ENCODE peak calls at places on chromosomes 16 and 17, in four cellular contexts. Y is BJ, Z is PC-9, I is ovary. H is an unnamed sample.

GRCh38 chr16:47358816-47359215 is 102.0 kb downstream of the ITFG1 start:
- DNase-seq in Z (peak; percentile 11), Y (no peak), I (no peak), H (no peak)

GRCh38 chr16:86087011-86087453 is 188.1 kb downstream of the IRF8 start:
- DNase-seq in I (no peak), Z (no peak), Y (no peak), H (no peak)

GRCh38 chr17:38730526-38731379 is 612 bp downstream of the CISD3 start:
- DNase-seq in Y (no peak), I (peak; percentile 80), Z (peak; percentile 74), H (peak; percentile 53)

GRCh38 chr17:52181842-52182241 is 23.3 kb upstream of the CA10 start:
- DNase-seq in Z (no peak), Y (no peak), I (no peak), H (no peak)

GRCh38 chr16:69057400-69058378 is 47.8 kb upstream of the HAS3 start:
- DNase-seq in Y (peak; percentile 43), Z (peak; percentile 48), I (no peak), H (peak; percentile 87)

GRCh38 chr17:75152971-75153853 is 1.1 kb downstream of the JPT1 start:
- DNase-seq in Z (peak; percentile 45), I (peak; percentile 24), Y (no peak), H (peak; percentile 24)

GRCh38 chr17:2421315-2422147 is 20.7 kb upstream of the MNT start:
- DNase-seq in Y (no peak), I (no peak), Z (peak; percentile 21), H (no peak)

GRCh38 chr17:3655766-3656165 is 12.6 kb downstream of the TAX1BP3 start:
- DNase-seq in I (no peak), Z (no peak), Y (no peak), H (no peak)

GRCh38 chr16:29974291-29975133 is 844 bp downstream of the TAOK2 start:
- DNase-seq in I (peak; percentile 57), Y (no peak), Z (peak; percentile 32), H (peak; percentile 32)

GRCh38 chr17:48878920-48879898 is 13.4 kb upstream of the ATP5MC1 start:
- DNase-seq in Z (peak; percentile 49), Y (no peak), I (peak; percentile 34), H (peak; percentile 83)

GRCh38 chr17:29591737-29592624 is 951 bp upstream of the ANKRD13B start:
- DNase-seq in I (peak; percentile 94), Z (peak; percentile 94), Y (no peak), H (peak; percentile 73)

GRCh38 chr16:28304214-28304613 is 11.9 kb downstream of the SBK1 start:
- DNase-seq in Z (peak; percentile 23), I (peak; percentile 54), Y (no peak), H (peak; percentile 61)

GRCh38 chr17:60888812-60889709 is 211.4 kb downstream of the BCAS3 start:
- DNase-seq in Y (no peak), Z (no peak), I (no peak), H (no peak)

GRCh38 chr17:17729620-17730249 is 48.5 kb downstream of the RAI1 start:
- DNase-seq in I (no peak), Z (peak; percentile 72), Y (no peak), H (no peak)

GRCh38 chr16:69927056-69927757 is 23.9 kb upstream of the CLEC18A start:
- DNase-seq in Y (no peak), Z (no peak), I (peak; percentile 83), H (peak; percentile 77)

GRCh38 chr16:85652431-85653221 is 36.1 kb downstream of the GINS2 start:
- DNase-seq in Y (no peak), I (peak; percentile 77), Z (peak; percentile 35), H (peak; percentile 33)

GRCh38 chr17:49994085-49995054 is 654 bp downstream of the DLX3 start:
- DNase-seq in Z (peak; percentile 18), I (peak; percentile 38), Y (no peak), H (no peak)

GRCh38 chr16:4792951-4793513 is 2.1 kb upstream of the SMIM22 start:
- DNase-seq in Z (no peak), I (no peak), Y (no peak), H (no peak)

GRCh38 chr17:29931253-29931932 is 1.4 kb upstream of the SSH2 start:
- DNase-seq in Z (peak; percentile 53), Y (no peak), I (peak; percentile 42), H (peak; percentile 84)

GRCh38 chr17:50361561-50362480 is 11.2 kb downstream of the MRPL27 start:
- DNase-seq in I (no peak), Z (peak; percentile 46), Y (no peak), H (peak; percentile 82)

GRCh38 chr16:19840524-19841110 is 44.0 kb downstream of the GPRC5B start:
- DNase-seq in Z (no peak), Y (no peak), I (no peak), H (no peak)

GRCh38 chr16:48687421-48688038 is 77.5 kb upstream of the N4BP1 start:
- DNase-seq in Y (peak; percentile 7), Z (peak; percentile 48), I (peak; percentile 34), H (peak; percentile 80)

GRCh38 chr17:10172241-10172741 is 26.1 kb downstream of the GAS7 start:
- DNase-seq in I (no peak), Y (no peak), Z (no peak), H (no peak)

GRCh38 chr17:3603119-3603869 is 5.9 kb downstream of the TRPV1 start:
- DNase-seq in Z (peak; percentile 39), Y (peak; percentile 62), I (no peak), H (peak; percentile 57)

GRCh38 chr17:56478836-56479447 is 114.6 kb upstream of the NOG start:
- DNase-seq in Y (no peak), I (no peak), Z (no peak), H (peak; percentile 10)

GRCh38 chr17:50347894-50348291 is 2.0 kb downstream of the XYLT2 start:
- DNase-seq in Y (no peak), Z (no peak), I (no peak), H (no peak)

GRCh38 chr17:10149573-10150399 is 48.6 kb downstream of the GAS7 start:
- DNase-seq in Z (no peak), Y (no peak), I (no peak), H (peak; percentile 78)

GRCh38 chr16:77744136-77744535 is 21.8 kb downstream of the NUDT7 start:
- DNase-seq in Z (no peak), Y (no peak), I (no peak), H (no peak)

GRCh38 chr16:77738706-77739105 is 16.4 kb downstream of the NUDT7 start:
- DNase-seq in I (no peak), Z (no peak), Y (no peak), H (no peak)

GRCh38 chr16:77736879-77737278 is 14.6 kb downstream of the NUDT7 start:
- DNase-seq in I (no peak), Z (no peak), Y (no peak), H (no peak)

DNA sequence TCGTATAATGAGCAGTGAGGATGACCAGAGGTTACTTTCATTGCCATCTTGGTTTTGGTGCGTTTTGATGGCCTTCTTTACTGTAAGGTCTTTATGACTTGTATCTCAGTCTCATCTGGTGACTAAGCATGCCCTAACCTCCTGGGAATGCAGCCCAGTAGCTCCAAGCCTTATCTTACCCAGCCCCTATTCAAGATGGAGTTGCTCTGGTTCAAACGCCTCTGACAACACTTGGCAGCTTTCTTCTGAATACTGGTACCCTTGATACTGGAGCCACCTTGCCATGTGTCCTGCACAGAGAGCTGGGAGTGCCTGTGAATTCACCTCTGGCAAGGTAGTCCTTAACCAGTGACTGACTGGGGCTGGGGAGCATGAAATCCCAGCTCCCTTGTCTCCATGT is 17.2 kb downstream of the NUDT7 start:
- DNase-seq in I (no peak), Y (no peak), Z (no peak), H (peak; percentile 8)
- TF ChIP-seq CTCF in I (no peak), Y (no peak), Z (no peak), H (no peak)

DNA sequence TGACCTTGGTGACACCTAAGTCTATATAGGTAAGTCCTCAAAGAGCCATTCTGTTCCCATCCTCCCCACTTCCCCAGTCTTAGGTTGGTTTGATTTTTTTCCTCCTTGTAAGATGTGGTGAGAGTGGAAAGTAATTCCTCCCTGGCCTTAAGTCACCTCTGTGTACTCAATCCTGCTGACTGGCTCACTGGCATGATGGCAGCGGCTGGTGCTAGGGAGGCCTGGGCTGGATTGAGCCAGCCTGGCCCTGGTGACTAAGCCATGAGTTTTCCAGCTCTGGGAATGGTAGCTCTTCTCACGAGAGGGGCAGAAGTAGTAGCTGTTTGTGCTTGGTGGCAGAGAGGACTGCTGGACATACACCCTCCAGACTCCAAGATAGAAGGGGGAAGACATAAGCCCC is 2.5 kb downstream of the ARL4D start:
- DNase-seq in Z (peak; percentile 39), I (no peak), Y (no peak), H (peak; percentile 70)
- H3K4me3 ChIP-seq in Z (no peak overlapping the region), I (peak overlapping the region; percentile 20), Y (peak overlapping the region; percentile 92), H (peak overlapping the region; percentile 80)

DNA sequence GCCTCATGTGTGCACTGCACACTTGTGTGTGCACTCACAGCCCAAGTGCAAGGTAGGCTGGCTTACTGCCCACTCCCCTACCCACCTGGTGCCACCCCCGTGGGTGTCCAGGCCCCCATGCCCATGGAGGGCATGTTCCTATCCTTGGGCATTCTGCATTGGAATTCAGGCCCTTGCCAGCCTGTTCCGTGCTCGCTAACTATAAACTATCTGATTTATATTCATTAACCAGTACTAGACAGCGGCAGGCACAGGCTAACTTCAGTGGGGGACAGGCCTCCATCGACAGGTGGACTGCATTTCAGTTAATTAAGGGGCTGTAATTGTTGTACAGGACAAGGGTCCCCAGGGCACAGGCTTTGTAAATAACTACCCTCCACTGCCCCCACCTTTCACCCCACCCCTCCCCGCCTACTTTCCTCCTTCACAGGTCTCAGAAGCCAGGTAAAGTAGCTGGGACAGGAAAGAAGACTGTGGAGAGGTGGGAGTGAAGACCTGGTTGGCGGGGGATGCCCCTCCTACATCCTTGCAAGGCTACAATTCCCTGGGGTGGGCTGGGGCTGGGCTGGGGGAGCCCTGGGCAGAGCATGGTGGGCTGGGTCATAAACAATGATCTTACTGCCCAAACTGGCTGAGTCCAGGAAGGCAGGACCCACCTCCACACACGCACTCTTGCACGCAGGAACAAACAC is 119.0 kb upstream of the LHX1 start:
- DNase-seq in I (no peak), Y (no peak), Z (no peak), H (no peak)
- TF ChIP-seq CTCF in I (no peak), Y (no peak), Z (no peak), H (no peak)

GRCh38 chr16:58500329-58501241 is 642 bp downstream of the NDRG4 start:
- DNase-seq in Z (no peak), Y (no peak), I (no peak), H (no peak)

GRCh38 chr16:58501242-58502131 is 1.5 kb downstream of the NDRG4 start:
- DNase-seq in I (peak; percentile 64), Y (no peak), Z (no peak), H (no peak)

GRCh38 chr16:58498341-58499091 is 1.4 kb upstream of the NDRG4 start:
- DNase-seq in I (no peak), Y (no peak), Z (no peak), H (no peak)

GRCh38 chr16:58499092-58499511 is 841 bp upstream of the NDRG4 start:
- DNase-seq in Y (no peak), Z (no peak), I (no peak), H (no peak)

GRCh38 chr16:58499615-58500328 is at the start of gene NDRG4:
- DNase-seq in Y (peak; percentile 46), I (peak; percentile 50), Z (peak; percentile 74), H (peak; percentile 91)
- H3K4me3 ChIP-seq in Y (peak within 1 kb of the TSS; percentile 46), I (peak within 1 kb of the TSS; percentile 28), Z (peak within 1 kb of the TSS; percentile 11), H (peak within 1 kb of the TSS; percentile 57)

GRCh38 chr16:53281859-53282258 is 152.4 kb upstream of the RBL2 start:
- DNase-seq in Y (no peak), Z (no peak), I (no peak), H (no peak)

GRCh38 chr16:53282975-53283946 is 151.0 kb upstream of the RBL2 start:
- DNase-seq in Y (no peak), I (no peak), Z (no peak), H (peak; percentile 63)

GRCh38 chr16:53282328-53282727 is 151.9 kb upstream of the RBL2 start:
- DNase-seq in Y (no peak), Z (no peak), I (no peak), H (no peak)

GRCh38 chr16:53285236-53285635 is 149.0 kb upstream of the RBL2 start:
- DNase-seq in Y (no peak), Z (no peak), I (no peak), H (no peak)

GRCh38 chr16:53281280-53281679 is 153.0 kb upstream of the RBL2 start:
- DNase-seq in I (no peak), Y (no peak), Z (no peak), H (no peak)
- TF ChIP-seq CTCF in I (no peak), Y (no peak), Z (no peak), H (no peak)